ENCODE peak calls at places on chromosomes 4 and X, in ten cellular contexts. B is colonic mucosa, V is fibroblast of lung, U is endothelial cell of umbilical vein, T is HCT116, G is H9, S is SK-N-SH, O is neural progenitor cell, I is mammary epithelial cell, H is kidney. R is an unnamed sample.

GRCh38 chrX:36908801-36909403 is 99.3 kb upstream of the FAM47C start:
- DNase-seq in B (no peak), V (peak), U (peak), T (peak), G (no peak), S (peak), O (peak), I (peak), H (no peak), R (no peak)

GRCh38 chr4:1116837-1117236 is 3.5 kb upstream of the RNF212 start:
- DNase-seq in B (no peak), V (peak), U (no peak), T (no peak), G (no peak), S (no peak), O (no peak), I (no peak), H (no peak), R (no peak)

GRCh38 chr4:87032884-87033533 is 98.2 kb downstream of the AFF1 start:
- DNase-seq in B (no peak), V (peak), U (peak), T (no peak), G (no peak), S (no peak), O (peak), I (peak), H (no peak), R (no peak)

GRCh38 chr4:901192-901910 is 30.8 kb downstream of the GAK start:
- DNase-seq in B (no peak), V (no peak), U (no peak), T (no peak), G (no peak), S (no peak), O (no peak), I (no peak), H (peak), R (no peak)

GRCh38 chrX:40420899-40421729 is 159.7 kb upstream of the ATP6AP2 start:
- DNase-seq in B (no peak), V (peak), U (no peak), T (no peak), G (no peak), S (no peak), O (peak), I (peak), H (no peak), R (peak)

GRCh38 chr4:174553828-174554227 is 31.5 kb upstream of the HPGD start:
- DNase-seq in B (no peak), V (peak), U (no peak), T (no peak), G (no peak), S (no peak), O (no peak), I (peak), H (no peak), R (no peak)

GRCh38 chrX:34653811-34654210 is 3.3 kb downstream of the TMEM47 start:
- DNase-seq in B (no peak), V (peak), U (peak), T (no peak), G (no peak), S (no peak), O (peak), I (peak), H (no peak), R (no peak)

GRCh38 chr4:173717581-173717980 is 187.6 kb upstream of the HAND2 start:
- DNase-seq in B (no peak), V (no peak), U (no peak), T (no peak), G (no peak), S (no peak), O (no peak), I (no peak), H (peak), R (no peak)

GRCh38 chrX:130770615-130771014 is 132.4 kb downstream of the ENOX2 start:
- DNase-seq in B (no peak), V (peak), U (peak), T (peak), G (no peak), S (no peak), O (no peak), I (peak), H (no peak), R (no peak)

GRCh38 chr4:42399393-42399792 is 2.1 kb downstream of the SHISA3 start:
- DNase-seq in B (no peak), V (no peak), U (peak), T (no peak), G (peak), S (no peak), O (peak), I (no peak), H (no peak), R (peak)

GRCh38 chr4:42398448-42399355 is 1.4 kb downstream of the SHISA3 start:
- DNase-seq in B (no peak), V (no peak), U (peak), T (no peak), G (peak), S (no peak), O (peak), I (no peak), H (peak), R (peak)

GRCh38 chr4:42404001-42404400 is 6.7 kb downstream of the SHISA3 start:
- DNase-seq in B (no peak), V (no peak), U (no peak), T (no peak), G (no peak), S (no peak), O (peak), I (no peak), H (no peak), R (peak)

GRCh38 chr4:42397635-42398447 is 553 bp downstream of the SHISA3 start:
- DNase-seq in B (no peak), V (peak), U (peak), T (no peak), G (no peak), S (peak), O (peak), I (peak), H (peak), R (peak)

DNA sequence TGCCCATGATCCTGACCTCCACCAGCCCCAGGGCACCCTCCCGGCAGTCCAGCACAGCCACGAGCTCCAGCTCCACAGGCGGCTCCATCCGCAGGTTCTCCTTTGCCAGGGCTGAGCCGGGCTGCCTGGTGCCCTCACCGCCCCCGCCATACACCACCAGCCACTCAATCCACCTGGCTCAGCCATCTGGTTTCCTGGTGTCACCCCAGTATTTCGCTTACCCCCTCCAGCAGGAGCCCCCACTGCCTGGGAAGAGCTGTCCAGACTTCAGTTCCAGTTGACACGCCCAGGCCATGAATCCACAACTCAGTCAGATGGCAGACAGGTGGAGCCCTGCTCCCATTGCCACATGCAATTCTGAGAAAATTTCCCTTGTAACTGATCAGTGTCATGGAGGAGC is 3.9 kb downstream of the SHISA3 start:
- DNase-seq in B (no peak), V (no peak), U (peak), T (no peak), G (no peak), S (no peak), O (peak), I (no peak), H (peak), R (peak)
- TF ChIP-seq CTCF in B (no peak), V (peak), U (no peak), T (no peak), G (peak), S (peak), O (peak), I (no peak), H (peak), R (peak)

DNA sequence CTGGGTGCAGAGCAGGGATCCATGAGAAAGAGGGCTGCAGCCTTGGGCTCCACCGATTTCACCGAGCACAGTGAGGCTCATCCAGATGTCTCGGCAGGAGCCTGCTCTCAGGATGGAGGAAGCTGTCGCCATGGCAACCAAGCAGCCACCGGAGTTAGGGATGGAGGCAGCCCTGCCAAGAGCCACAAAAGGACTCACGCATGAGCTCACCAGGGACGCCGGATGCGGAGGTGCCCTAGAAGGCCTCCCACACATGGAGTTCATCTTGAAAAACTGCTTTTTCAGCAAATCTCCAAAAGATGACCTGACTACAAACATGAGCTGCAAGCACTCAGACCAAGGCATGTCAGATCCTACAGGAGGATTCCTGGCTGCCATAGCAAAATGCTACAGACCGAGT is 90.7 kb downstream of the WFS1 start:
- DNase-seq in B (no peak), V (peak), U (no peak), T (no peak), G (no peak), S (peak), O (peak), I (no peak), H (peak), R (peak)
- H3K9ac ChIP-seq in B (no peak), V (no peak), U (no peak), T (no peak), G (no peak), S (no peak), O (no peak), I (no peak), H (no peak), R (no peak)

GRCh38 chr4:118798658-118799057 is 37.3 kb downstream of the SEC24D start:
- DNase-seq in B (no peak), V (no peak), U (no peak), T (no peak), G (peak), S (peak), O (no peak), I (no peak), H (no peak), R (peak)
- TF ChIP-seq CTCF in B (no peak), V (no peak), U (no peak), T (no peak), G (peak), S (no peak), O (peak), I (no peak), H (no peak), R (peak)

GRCh38 chrX:63349307-63349706 is 1.8 kb downstream of the SPIN4 start:
- DNase-seq in B (no peak), V (no peak), U (peak), T (no peak), G (no peak), S (peak), O (no peak), I (no peak), H (no peak), R (no peak)
- H3K9ac ChIP-seq in B (no peak), V (no peak), U (no peak), T (no peak), G (no peak), S (no peak), O (no peak), I (peak), H (no peak), R (no peak)

GRCh38 chrX:64571011-64571410 is 175.8 kb upstream of the MTMR8 start:
- DNase-seq in B (no peak), V (no peak), U (no peak), T (no peak), G (peak), S (no peak), O (peak), I (no peak), H (no peak), R (peak)

GRCh38 chrX:64570204-64570603 is 175.0 kb upstream of the MTMR8 start:
- DNase-seq in B (no peak), V (no peak), U (no peak), T (no peak), G (peak), S (no peak), O (peak), I (no peak), H (no peak), R (peak)
- TF ChIP-seq CTCF in B (no peak), V (no peak), U (no peak), T (no peak), G (peak), S (no peak), O (peak), I (no peak), H (no peak), R (peak)

DNA sequence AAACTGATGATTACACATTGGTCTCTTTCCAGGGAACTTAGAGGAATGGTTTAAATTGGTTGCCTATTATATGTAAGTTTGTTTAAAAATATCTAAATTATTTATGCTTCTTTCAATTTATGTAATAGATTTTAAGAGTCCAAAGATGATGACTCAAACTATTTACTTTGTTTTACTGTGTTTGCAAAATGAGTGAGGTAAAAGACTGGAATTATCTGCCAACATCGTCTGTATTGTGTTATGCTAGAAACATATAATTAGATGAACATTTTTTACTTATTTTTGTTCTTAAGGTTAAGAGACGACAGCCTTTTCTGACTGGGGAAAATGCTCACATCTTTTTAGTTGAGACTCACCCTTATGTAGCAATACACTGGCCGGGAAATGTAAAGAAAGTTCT is 51.1 kb upstream of the SYTL5 start:
- DNase-seq in B (no peak), V (no peak), U (no peak), T (no peak), G (no peak), S (no peak), O (no peak), I (no peak), H (no peak), R (no peak)
- H3K9ac ChIP-seq in B (no peak), V (no peak), U (no peak), T (no peak), G (no peak), S (no peak), O (no peak), I (no peak), H (no peak), R (no peak)

GRCh38 chrX:31440546-31440945 is 368.7 kb upstream of the FTHL17 start:
- DNase-seq in B (no peak), V (peak), U (no peak), T (no peak), G (no peak), S (no peak), O (no peak), I (no peak), H (no peak), R (no peak)
- TF ChIP-seq CTCF in B (no peak), V (no peak), U (no peak), T (no peak), G (no peak), S (no peak), O (no peak), I (no peak), H (no peak), R (no peak)

GRCh38 chr4:17511041-17511949 is 595 bp downstream of the QDPR start:
- DNase-seq in B (peak), V (peak), U (peak), T (peak), G (peak), S (peak), O (peak), I (peak), H (peak), R (peak)

GRCh38 chr4:17514865-17515264 is at the start of gene CLRN2:
- DNase-seq in B (no peak), V (no peak), U (no peak), T (no peak), G (no peak), S (no peak), O (no peak), I (no peak), H (no peak), R (no peak)

GRCh38 chr4:17511950-17512795 is at the start of gene QDPR:
- DNase-seq in B (peak), V (peak), U (peak), T (peak), G (peak), S (peak), O (peak), I (peak), H (peak), R (peak)

GRCh38 chr4:17512973-17513665 is 1.2 kb upstream of the QDPR start:
- DNase-seq in B (no peak), V (no peak), U (no peak), T (no peak), G (no peak), S (no peak), O (no peak), I (peak), H (no peak), R (no peak)

GRCh38 chr4:17510582-17510981 is 1.3 kb downstream of the QDPR start:
- DNase-seq in B (no peak), V (no peak), U (no peak), T (no peak), G (no peak), S (peak), O (no peak), I (no peak), H (no peak), R (no peak)
- H3K9ac ChIP-seq in B (no peak), V (no peak), U (peak), T (peak), G (no peak), S (no peak), O (no peak), I (no peak), H (no peak), R (no peak)

GRCh38 chr4:83392562-83392961 is 57.9 kb upstream of the HPSE start:
- DNase-seq in B (no peak), V (no peak), U (no peak), T (no peak), G (no peak), S (no peak), O (no peak), I (no peak), H (no peak), R (no peak)

GRCh38 chr4:83389037-83389755 is 54.5 kb upstream of the HPSE start:
- DNase-seq in B (no peak), V (no peak), U (no peak), T (no peak), G (no peak), S (no peak), O (no peak), I (peak), H (no peak), R (no peak)

GRCh38 chr4:83387922-83388676 is 53.5 kb upstream of the HPSE start:
- DNase-seq in B (no peak), V (no peak), U (no peak), T (no peak), G (no peak), S (no peak), O (no peak), I (no peak), H (no peak), R (peak)

GRCh38 chr4:83390965-83391364 is 56.3 kb upstream of the HPSE start:
- DNase-seq in B (no peak), V (no peak), U (no peak), T (no peak), G (no peak), S (no peak), O (no peak), I (no peak), H (no peak), R (peak)

GRCh38 chr4:83389756-83390505 is 55.3 kb upstream of the HPSE start:
- DNase-seq in B (no peak), V (no peak), U (no peak), T (no peak), G (no peak), S (no peak), O (no peak), I (no peak), H (no peak), R (peak)
- TF ChIP-seq CTCF in B (no peak), V (no peak), U (no peak), T (no peak), G (no peak), S (no peak), O (no peak), I (no peak), H (no peak), R (no peak)